ENCODE peak calls at places on chromosomes 11 and 22, in seven cellular contexts. D, E, P, I, O, U and L are unnamed samples.
A peak's percentile ranks its signal among the peaks of the same experiment; 100 is the strongest.

GRCh38 chr22:26295583-26296126 is 126.4 kb downstream of the SEZ6L start:
- DNase-seq in D (no peak), E (no peak), P (no peak), I (no peak), O (no peak), U (no peak), L (no peak)

GRCh38 chr11:75259711-75260110 is 19.1 kb downstream of the TPBGL start:
- DNase-seq in D (no peak), E (no peak), P (no peak), I (peak; percentile 55), O (no peak), U (no peak), L (no peak)

GRCh38 chr11:117535201-117535869 is 207.7 kb downstream of the CEP164 start:
- DNase-seq in D (no peak), E (no peak), P (peak; percentile 68), I (peak; percentile 78), O (peak; percentile 50), U (peak; percentile 39), L (peak; percentile 43)

GRCh38 chr11:6616596-6617250 is 2.5 kb downstream of the TPP1 start:
- DNase-seq in D (no peak), E (no peak), P (no peak), I (peak; percentile 67), O (no peak), U (no peak), L (no peak)

GRCh38 chr11:119373059-119373875 is 8.2 kb downstream of the USP2 start:
- DNase-seq in D (no peak), E (no peak), P (no peak), I (no peak), O (no peak), U (no peak), L (no peak)

GRCh38 chr11:121321614-121322243 is 29.2 kb downstream of the SC5D start:
- DNase-seq in D (no peak), E (peak; percentile 2), P (peak; percentile 49), I (no peak), O (peak; percentile 32), U (peak; percentile 32), L (peak; percentile 35)

GRCh38 chr11:108369064-108369463 is 98.3 kb downstream of the C11orf65 start:
- DNase-seq in D (no peak), E (peak; percentile 10), P (no peak), I (no peak), O (no peak), U (no peak), L (peak; percentile 19)

GRCh38 chr22:37525746-37526350 is 6.6 kb upstream of the CARD10 start:
- DNase-seq in D (no peak), E (no peak), P (no peak), I (no peak), O (no peak), U (no peak), L (no peak)

GRCh38 chr22:24134090-24134846 is 47.0 kb upstream of the SUSD2 start:
- DNase-seq in D (no peak), E (no peak), P (no peak), I (no peak), O (peak; percentile 21), U (no peak), L (no peak)

GRCh38 chr11:104462346-104462745 is 298.4 kb upstream of the PDGFD start:
- DNase-seq in D (no peak), E (peak; percentile 9), P (no peak), I (no peak), O (no peak), U (no peak), L (no peak)

GRCh38 chr11:64284962-64285884 is at the start of gene GPR137:
- DNase-seq in D (no peak), E (peak; percentile 78), P (peak; percentile 67), I (peak; percentile 92), O (peak; percentile 78), U (peak; percentile 77), L (peak; percentile 84)

GRCh38 chr11:69135420-69136363 is 20.0 kb upstream of the SMIM38 start:
- DNase-seq in D (no peak), E (no peak), P (no peak), I (no peak), O (no peak), U (peak; percentile 42), L (no peak)

GRCh38 chr11:120248551-120249278 is 8.8 kb downstream of the POU2F3 start:
- DNase-seq in D (no peak), E (peak; percentile 49), P (no peak), I (no peak), O (no peak), U (peak; percentile 85), L (no peak)

GRCh38 chr11:117907276-117908110 is 21.7 kb downstream of the TMPRSS13 start:
- DNase-seq in D (peak; percentile 9), E (peak; percentile 82), P (no peak), I (peak; percentile 92), O (peak; percentile 40), U (peak; percentile 96), L (peak; percentile 96)

GRCh38 chr11:40292636-40293585 is 1166.5 kb downstream of the LRRC4C start:
- DNase-seq in D (no peak), E (no peak), P (peak; percentile 38), I (peak; percentile 69), O (no peak), U (no peak), L (no peak)

GRCh38 chr22:44192098-44192810 is 11.5 kb downstream of the PARVG start:
- DNase-seq in D (no peak), E (peak; percentile 21), P (no peak), I (peak; percentile 46), O (no peak), U (peak; percentile 6), L (peak; percentile 10)